ENCODE peak calls at places on chromosomes 2 and 18, in ten cellular contexts. R is heart right ventricle; F is fibroblast of mammary gland; P is RPMI7951; S is stimulated activated CD4-positive, alpha-beta T cell treated with anti-CD3 and anti-CD28 coated beads, Interleukin-4, amount 100 ng/mL, for 48 hours; V is H9; Y is activated CD8-positive, alpha-beta memory T cell treated with anti-CD3 and anti-CD28 coated beads, Interleukin-2, amount 50 U/mL, for 48 hours; W is EL; C is H4; B is SJSA1. X is an unnamed sample.

GRCh38 chr2:101124684-101125366 is 26.4 kb downstream of the TBC1D8 start:
- DNase-seq in R (peak), F (peak), P (peak), S (no peak), V (no peak), Y (no peak), W (peak), C (peak), B (peak), X (peak)

GRCh38 chr2:73214120-73215035 is at the start of gene SMYD5:
- DNase-seq in R (peak), F (peak), P (peak), S (peak), V (peak), Y (peak), W (peak), C (peak), B (peak), X (peak)

GRCh38 chr2:38788306-38788705 is 10.3 kb downstream of the GEMIN6 start:
- DNase-seq in R (no peak), F (no peak), P (no peak), S (no peak), V (no peak), Y (no peak), W (no peak), C (no peak), B (no peak), X (no peak)

GRCh38 chr2:191226196-191226595 is 19.0 kb upstream of the MYO1B start:
- DNase-seq in R (peak), F (peak), P (peak), S (no peak), V (no peak), Y (no peak), W (peak), C (no peak), B (no peak), X (no peak)

GRCh38 chr2:171100370-171100769 is 60.3 kb downstream of the TLK1 start:
- DNase-seq in R (no peak), F (no peak), P (no peak), S (no peak), V (no peak), Y (no peak), W (no peak), C (no peak), B (no peak), X (no peak)

GRCh38 chr2:59561281-59561680 is 992.2 kb downstream of the BCL11A start:
- DNase-seq in R (no peak), F (no peak), P (no peak), S (no peak), V (no peak), Y (no peak), W (no peak), C (no peak), B (no peak), X (no peak)

GRCh38 chr2:74493546-74493945 is 5.9 kb downstream of the LBX2 start:
- DNase-seq in R (no peak), F (no peak), P (no peak), S (no peak), V (no peak), Y (no peak), W (peak), C (no peak), B (no peak), X (no peak)

GRCh38 chr2:36486546-36487044 is 111.4 kb downstream of the FEZ2 start:
- DNase-seq in R (no peak), F (peak), P (peak), S (no peak), V (no peak), Y (no peak), W (peak), C (peak), B (peak), X (peak)

GRCh38 chr2:23532311-23533013 is 147.5 kb downstream of the KLHL29 start:
- DNase-seq in R (no peak), F (no peak), P (no peak), S (peak), V (no peak), Y (peak), W (no peak), C (no peak), B (no peak), X (no peak)

GRCh38 chr2:174072069-174072468 is 106.9 kb upstream of the SP3 start:
- DNase-seq in R (no peak), F (no peak), P (no peak), S (no peak), V (no peak), Y (no peak), W (no peak), C (no peak), B (no peak), X (no peak)

GRCh38 chr2:63425606-63426005 is 162.7 kb downstream of the WDPCP start:
- DNase-seq in R (no peak), F (peak), P (no peak), S (no peak), V (no peak), Y (no peak), W (no peak), C (no peak), B (no peak), X (no peak)

GRCh38 chr2:221197223-221197622 is 374.9 kb downstream of the EPHA4 start:
- DNase-seq in R (no peak), F (no peak), P (no peak), S (no peak), V (no peak), Y (no peak), W (no peak), C (no peak), B (no peak), X (no peak)

GRCh38 chr2:206798009-206798408 is 32.6 kb downstream of the FASTKD2 start:
- DNase-seq in R (no peak), F (no peak), P (no peak), S (no peak), V (no peak), Y (no peak), W (no peak), C (no peak), B (no peak), X (peak)

GRCh38 chr2:70679244-70679643 is 88.8 kb downstream of the ADD2 start:
- DNase-seq in R (no peak), F (no peak), P (no peak), S (no peak), V (peak), Y (no peak), W (no peak), C (no peak), B (no peak), X (no peak)

GRCh38 chr2:113157897-113158753 is 15.6 kb upstream of the PSD4 start:
- DNase-seq in R (no peak), F (peak), P (peak), S (no peak), V (no peak), Y (peak), W (peak), C (no peak), B (no peak), X (peak)

GRCh38 chr2:153354406-153354805 is 124.2 kb downstream of the RPRM start:
- DNase-seq in R (no peak), F (no peak), P (no peak), S (no peak), V (no peak), Y (no peak), W (no peak), C (peak), B (no peak), X (peak)

GRCh38 chr2:41965886-41966285 is 81.9 kb upstream of the PKDCC start:
- DNase-seq in R (no peak), F (peak), P (peak), S (no peak), V (no peak), Y (no peak), W (peak), C (peak), B (no peak), X (no peak)

GRCh38 chr2:229733606-229734205 is 19.4 kb upstream of the DNER start:
- DNase-seq in R (no peak), F (no peak), P (no peak), S (no peak), V (no peak), Y (no peak), W (no peak), C (no peak), B (no peak), X (no peak)

GRCh38 chr18:2573408-2573807 is 2.1 kb downstream of the NDC80 start:
- DNase-seq in R (no peak), F (no peak), P (no peak), S (no peak), V (no peak), Y (no peak), W (no peak), C (no peak), B (no peak), X (no peak)

GRCh38 chr18:60596928-60597327 is 224.4 kb upstream of the MC4R start:
- DNase-seq in R (no peak), F (no peak), P (no peak), S (no peak), V (no peak), Y (no peak), W (no peak), C (no peak), B (no peak), X (no peak)

GRCh38 chr2:150028337-150028736 is 440.8 kb upstream of the MMADHC start:
- DNase-seq in R (no peak), F (no peak), P (no peak), S (no peak), V (no peak), Y (no peak), W (no peak), C (no peak), B (no peak), X (no peak)

GRCh38 chr18:34399892-34400291 is 175.2 kb upstream of the NOL4 start:
- DNase-seq in R (no peak), F (no peak), P (no peak), S (no peak), V (no peak), Y (no peak), W (no peak), C (no peak), B (no peak), X (no peak)

GRCh38 chr2:237574894-237575868 is 8.8 kb downstream of the PRLH start:
- DNase-seq in R (peak), F (peak), P (no peak), S (no peak), V (no peak), Y (no peak), W (no peak), C (peak), B (no peak), X (peak)

GRCh38 chr2:28544405-28544914 is 48.6 kb downstream of the PLB1 start:
- DNase-seq in R (no peak), F (no peak), P (no peak), S (no peak), V (no peak), Y (no peak), W (no peak), C (no peak), B (no peak), X (no peak)

GRCh38 chr18:22348521-22349316 is 69.0 kb downstream of the CTAGE1 start:
- DNase-seq in R (peak), F (no peak), P (peak), S (no peak), V (peak), Y (no peak), W (peak), C (peak), B (peak), X (no peak)

GRCh38 chr2:237075749-237076599 is 9.7 kb upstream of the COPS8 start:
- DNase-seq in R (no peak), F (no peak), P (peak), S (no peak), V (no peak), Y (no peak), W (no peak), C (peak), B (no peak), X (peak)